ENCODE peak calls at places on chromosomes 13 and 19, in ten cellular contexts. Q is hepatocyte; R is AG09319; E is stimulated activated CD8-positive, alpha-beta memory T cell treated with anti-CD3 and anti-CD28 coated beads, Interleukin-15, amount 100 ng/mL, for 24 hours; V is substantia nigra; G is ELF-1; L is brain microvascular endothelial cell; X is tibial nerve; M is SW480; Y is stimulated activated CD4-positive, alpha-beta T cell treated with anti-CD3 and anti-CD28 coated beads, Interleukin-1b, Interleukin-23, amount 100 ng/mL, for 4 hours. N is an unnamed sample.

GRCh38 chr13:109715902-109716301 is 70.5 kb downstream of the IRS2 start:
- DNase-seq in M (no peak), X (peak), E (no peak), Y (no peak), R (no peak), L (peak), V (peak), Q (peak), G (no peak), N (no peak)

GRCh38 chr19:10079031-10079453 is 7.1 kb upstream of the SHFL start:
- DNase-seq in G (no peak), X (no peak), Y (no peak), R (no peak), L (no peak), Q (no peak), E (no peak), M (no peak), V (no peak), N (no peak)

GRCh38 chr19:7500811-7501450 is 12.1 kb upstream of the PEX11G start:
- DNase-seq in Y (peak), L (peak), M (peak), X (no peak), R (no peak), Q (peak), E (no peak), V (peak), G (peak), N (peak)

GRCh38 chr13:108777421-108778420 is 148.3 kb downstream of the MYO16 start:
- DNase-seq in X (no peak), E (no peak), L (peak), Q (peak), Y (no peak), G (peak), R (no peak), M (no peak), V (no peak), N (peak)

GRCh38 chr13:50140153-50140552 is 124.9 kb downstream of the KCNRG start:
- DNase-seq in R (no peak), G (no peak), M (no peak), X (no peak), E (no peak), L (no peak), V (no peak), Y (no peak), Q (no peak), N (no peak)

GRCh38 chr13:101523732-101524131 is 71.3 kb downstream of the ITGBL1 start:
- DNase-seq in Q (no peak), R (no peak), E (no peak), Y (no peak), M (no peak), V (no peak), G (no peak), L (peak), X (no peak), N (no peak)

GRCh38 chr13:23950736-23951510 is 53.6 kb upstream of the C1QTNF9B start:
- DNase-seq in Y (no peak), V (no peak), L (no peak), G (no peak), X (no peak), E (no peak), M (no peak), R (no peak), Q (no peak), N (no peak)

GRCh38 chr13:111370570-111371150 is 50.2 kb downstream of the TEX29 start:
- DNase-seq in G (no peak), Y (no peak), M (no peak), E (no peak), X (no peak), L (no peak), Q (no peak), V (no peak), R (no peak), N (no peak)

GRCh38 chr13:84885868-84886267 is 913.4 kb downstream of the SLITRK6 start:
- DNase-seq in R (no peak), M (no peak), X (no peak), V (no peak), Q (no peak), Y (no peak), E (no peak), L (no peak), G (no peak), N (no peak)

GRCh38 chr13:99658266-99658991 is 157.2 kb downstream of the TM9SF2 start:
- DNase-seq in R (peak), G (peak), M (peak), L (peak), Q (peak), E (peak), X (peak), Y (peak), V (no peak), N (no peak)

GRCh38 chr19:49414256-49414655 is 9.0 kb downstream of the PTH2 start:
- DNase-seq in R (no peak), Y (no peak), M (no peak), Q (no peak), X (no peak), V (no peak), E (no peak), L (no peak), G (no peak), N (no peak)